ENCODE peak calls at places on chromosomes 7 and 10, in four cellular contexts. One of them, this sample, is unnamed.
A peak's percentile ranks its signal among the peaks of the same experiment; 100 is the strongest.

GRCh38 chr10:13788701-13789447 is 202.1 kb downstream of the PRPF18 start:
- DNase-seq in IMR-90: peak; percentile 68
- DNase-seq in HCT116: no peak
- DNase-seq in DND-41: no peak
- DNase-seq in this sample: peak; percentile 19

GRCh38 chr10:13018171-13018570 is 16.7 kb upstream of the CCDC3 start:
- DNase-seq in IMR-90: peak; percentile 59
- DNase-seq in HCT116: no peak
- DNase-seq in DND-41: no peak
- DNase-seq in this sample: no peak

GRCh38 chr10:80454526-80455460 is 683 bp downstream of the TSPAN14 start:
- DNase-seq in IMR-90: no peak
- DNase-seq in HCT116: no peak
- DNase-seq in DND-41: peak; percentile 41
- DNase-seq in this sample: peak; percentile 52

GRCh38 chr7:5595545-5596045 is 172.0 kb upstream of the TNRC18 start:
- DNase-seq in IMR-90: peak; percentile 76
- DNase-seq in HCT116: no peak
- DNase-seq in DND-41: peak; percentile 17
- DNase-seq in this sample: no peak

GRCh38 chr7:24192053-24192452 is 91.9 kb upstream of the NPY start:
- DNase-seq in IMR-90: peak; percentile 5
- DNase-seq in HCT116: no peak
- DNase-seq in DND-41: no peak
- DNase-seq in this sample: no peak

GRCh38 chr7:152383341-152384234 is 52.2 kb downstream of the KMT2C start:
- DNase-seq in IMR-90: peak; percentile 95
- DNase-seq in HCT116: no peak
- DNase-seq in DND-41: no peak
- DNase-seq in this sample: no peak

GRCh38 chr7:4220011-4220410 is 462.1 kb upstream of the FOXK1 start:
- DNase-seq in IMR-90: no peak
- DNase-seq in HCT116: no peak
- DNase-seq in DND-41: no peak
- DNase-seq in this sample: no peak

GRCh38 chr10:71511206-71511605 is 114.5 kb downstream of the CDH23 start:
- DNase-seq in IMR-90: no peak
- DNase-seq in HCT116: no peak
- DNase-seq in DND-41: no peak
- DNase-seq in this sample: no peak

GRCh38 chr7:157059534-157059933 is 49.1 kb upstream of the MNX1 start:
- DNase-seq in IMR-90: no peak
- DNase-seq in HCT116: no peak
- DNase-seq in DND-41: no peak
- DNase-seq in this sample: no peak

GRCh38 chr7:51029131-51029530 is 246.4 kb upstream of the GRB10 start:
- DNase-seq in IMR-90: no peak
- DNase-seq in HCT116: no peak
- DNase-seq in DND-41: no peak
- DNase-seq in this sample: no peak

GRCh38 chr10:36172054-36172531 is 530.0 kb upstream of the FZD8 start:
- DNase-seq in IMR-90: peak; percentile 71
- DNase-seq in HCT116: no peak
- DNase-seq in DND-41: no peak
- DNase-seq in this sample: no peak

GRCh38 chr10:3125527-3126170 is 46.9 kb downstream of the PITRM1 start:
- DNase-seq in IMR-90: no peak
- DNase-seq in HCT116: no peak
- DNase-seq in DND-41: no peak
- DNase-seq in this sample: no peak

GRCh38 chr7:154623399-154623798 is 379.5 kb downstream of the PAXIP1 start:
- DNase-seq in IMR-90: no peak
- DNase-seq in HCT116: no peak
- DNase-seq in DND-41: no peak
- DNase-seq in this sample: no peak

GRCh38 chr7:144481863-144482262 is 78.4 kb upstream of the NOBOX start:
- DNase-seq in IMR-90: no peak
- DNase-seq in HCT116: no peak
- DNase-seq in DND-41: no peak
- DNase-seq in this sample: no peak

GRCh38 chr10:490891-491571 is 198.4 kb downstream of the DIP2C start:
- DNase-seq in IMR-90: peak; percentile 60
- DNase-seq in HCT116: no peak
- DNase-seq in DND-41: no peak
- DNase-seq in this sample: no peak

GRCh38 chr10:29355436-29355991 is 66.6 kb downstream of the LYZL1 start:
- DNase-seq in IMR-90: no peak
- DNase-seq in HCT116: no peak
- DNase-seq in DND-41: no peak
- DNase-seq in this sample: no peak

GRCh38 chr7:107788662-107789061 is 14.4 kb downstream of the SLC26A3 start:
- DNase-seq in IMR-90: no peak
- DNase-seq in HCT116: no peak
- DNase-seq in DND-41: no peak
- DNase-seq in this sample: peak; percentile 8

GRCh38 chr7:124276005-124276606 is 243.2 kb upstream of the TMEM229A start:
- DNase-seq in IMR-90: peak; percentile 22
- DNase-seq in HCT116: peak; percentile 45
- DNase-seq in DND-41: peak; percentile 34
- DNase-seq in this sample: peak; percentile 33

GRCh38 chr10:4710858-4711257 is 115.1 kb upstream of the AKR1E2 start:
- DNase-seq in IMR-90: no peak
- DNase-seq in HCT116: no peak
- DNase-seq in DND-41: no peak
- DNase-seq in this sample: no peak

GRCh38 chr10:91347529-91347928 is 62.6 kb upstream of the HECTD2 start:
- DNase-seq in IMR-90: peak; percentile 25
- DNase-seq in HCT116: no peak
- DNase-seq in DND-41: no peak
- DNase-seq in this sample: no peak

GRCh38 chr10:122120008-122120744 is 131.2 kb downstream of the TACC2 start:
- DNase-seq in IMR-90: no peak
- DNase-seq in HCT116: no peak
- DNase-seq in DND-41: no peak
- DNase-seq in this sample: no peak

GRCh38 chr10:58348571-58349033 is 13.8 kb downstream of the UBE2D1 start:
- DNase-seq in IMR-90: no peak
- DNase-seq in HCT116: no peak
- DNase-seq in DND-41: no peak
- DNase-seq in this sample: no peak

GRCh38 chr10:57785546-57785945 is 482.1 kb downstream of the IPMK start:
- DNase-seq in IMR-90: no peak
- DNase-seq in HCT116: no peak
- DNase-seq in DND-41: no peak
- DNase-seq in this sample: no peak

GRCh38 chr7:1945558-1945957 is 275.5 kb downstream of the ELFN1 start:
- DNase-seq in IMR-90: no peak
- DNase-seq in HCT116: no peak
- DNase-seq in DND-41: no peak
- DNase-seq in this sample: no peak

GRCh38 chr10:97356318-97356914 is 21.9 kb upstream of the FRAT2 start:
- DNase-seq in IMR-90: no peak
- DNase-seq in HCT116: no peak
- DNase-seq in DND-41: no peak
- DNase-seq in this sample: peak; percentile 53

GRCh38 chr7:91265693-91266066 is 1.4 kb downstream of the FZD1 start:
- DNase-seq in IMR-90: no peak
- DNase-seq in HCT116: no peak
- DNase-seq in DND-41: no peak
- DNase-seq in this sample: no peak

GRCh38 chr10:35448687-35449662 is 112.7 kb downstream of the CCNY start:
- DNase-seq in IMR-90: no peak
- DNase-seq in HCT116: no peak
- DNase-seq in DND-41: no peak
- DNase-seq in this sample: no peak

GRCh38 chr10:12187321-12187905 is 8.3 kb downstream of the NUDT5 start:
- DNase-seq in IMR-90: no peak
- DNase-seq in HCT116: no peak
- DNase-seq in DND-41: no peak
- DNase-seq in this sample: no peak

GRCh38 chr7:135980665-135981180 is 3.6 kb upstream of the MTPN start:
- DNase-seq in IMR-90: peak; percentile 39
- DNase-seq in HCT116: no peak
- DNase-seq in DND-41: peak; percentile 77
- DNase-seq in this sample: peak; percentile 82

GRCh38 chr7:128922496-128923410 is 12.2 kb upstream of the KCP start:
- DNase-seq in IMR-90: no peak
- DNase-seq in HCT116: no peak
- DNase-seq in DND-41: no peak
- DNase-seq in this sample: no peak

GRCh38 chr7:26598867-26599266 is 265.5 kb downstream of the SKAP2 start:
- DNase-seq in IMR-90: no peak
- DNase-seq in HCT116: no peak
- DNase-seq in DND-41: no peak
- DNase-seq in this sample: no peak

GRCh38 chr7:38195804-38196595 is 18.0 kb downstream of the STARD3NL start:
- DNase-seq in IMR-90: peak; percentile 47
- DNase-seq in HCT116: no peak
- DNase-seq in DND-41: no peak
- DNase-seq in this sample: no peak

GRCh38 chr7:831596-832291 is 532 bp upstream of the SUN1 start:
- DNase-seq in IMR-90: peak; percentile 94
- DNase-seq in HCT116: peak; percentile 83
- DNase-seq in DND-41: no peak
- DNase-seq in this sample: no peak

GRCh38 chr10:102452672-102453340 is 1.5 kb upstream of the C10orf95 start:
- DNase-seq in IMR-90: peak; percentile 85
- DNase-seq in HCT116: peak; percentile 69
- DNase-seq in DND-41: no peak
- DNase-seq in this sample: no peak

GRCh38 chr10:112120491-112120890 is 63.1 kb downstream of the GPAM start:
- DNase-seq in IMR-90: no peak
- DNase-seq in HCT116: no peak
- DNase-seq in DND-41: no peak
- DNase-seq in this sample: no peak

GRCh38 chr10:119859422-119860258 is 13.0 kb downstream of the MCMBP start:
- DNase-seq in IMR-90: peak; percentile 69
- DNase-seq in HCT116: peak; percentile 59
- DNase-seq in DND-41: no peak
- DNase-seq in this sample: peak; percentile 63

GRCh38 chr7:37901236-37901827 is 15.3 kb downstream of the SFRP4 start:
- DNase-seq in IMR-90: peak; percentile 15
- DNase-seq in HCT116: peak; percentile 13
- DNase-seq in DND-41: no peak
- DNase-seq in this sample: peak; percentile 39

GRCh38 chr10:108358912-108359311 is 1194.4 kb upstream of the SORCS1 start:
- DNase-seq in IMR-90: peak; percentile 82
- DNase-seq in HCT116: no peak
- DNase-seq in DND-41: no peak
- DNase-seq in this sample: no peak
- TF ChIP-seq CTCF in IMR-90: peak; percentile 12
- TF ChIP-seq CTCF in HCT116: no peak
- TF ChIP-seq CTCF in DND-41: no peak
- TF ChIP-seq CTCF in this sample: peak; percentile 18

GRCh38 chr7:31890198-31890597 is 180.0 kb downstream of the PDE1C start:
- DNase-seq in IMR-90: peak; percentile 33
- DNase-seq in HCT116: no peak
- DNase-seq in DND-41: no peak
- DNase-seq in this sample: no peak
- H3K4me2 ChIP-seq in IMR-90: peak overlapping the region; percentile 76
- H3K4me2 ChIP-seq in HCT116: no peak overlapping the region
- H3K4me2 ChIP-seq in DND-41: no peak overlapping the region
- H3K4me2 ChIP-seq in this sample: no peak overlapping the region

DNA sequence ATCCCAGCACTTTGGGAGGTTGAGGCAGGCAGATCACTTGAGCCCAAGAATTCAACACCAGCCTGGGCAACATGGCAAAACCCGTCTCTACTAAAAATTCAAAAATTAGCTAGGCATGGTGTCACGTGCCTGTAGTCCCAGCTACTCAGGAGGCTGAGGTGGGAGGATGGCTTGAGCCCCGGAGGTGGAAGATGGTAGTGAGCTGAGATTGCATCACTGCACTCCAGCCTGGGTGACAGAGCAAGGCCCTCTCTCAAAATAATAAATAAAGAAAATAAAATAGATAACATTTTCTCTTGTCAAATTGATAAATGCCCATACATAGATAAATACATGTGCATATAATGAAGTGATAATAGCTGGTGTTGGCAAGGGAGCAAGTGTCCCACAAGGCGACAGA is 33.3 kb upstream of the DLG5 start:
- DNase-seq in IMR-90: no peak
- DNase-seq in HCT116: no peak
- DNase-seq in DND-41: no peak
- DNase-seq in this sample: no peak
- TF ChIP-seq CTCF in IMR-90: no peak
- TF ChIP-seq CTCF in HCT116: no peak
- TF ChIP-seq CTCF in DND-41: no peak
- TF ChIP-seq CTCF in this sample: no peak

DNA sequence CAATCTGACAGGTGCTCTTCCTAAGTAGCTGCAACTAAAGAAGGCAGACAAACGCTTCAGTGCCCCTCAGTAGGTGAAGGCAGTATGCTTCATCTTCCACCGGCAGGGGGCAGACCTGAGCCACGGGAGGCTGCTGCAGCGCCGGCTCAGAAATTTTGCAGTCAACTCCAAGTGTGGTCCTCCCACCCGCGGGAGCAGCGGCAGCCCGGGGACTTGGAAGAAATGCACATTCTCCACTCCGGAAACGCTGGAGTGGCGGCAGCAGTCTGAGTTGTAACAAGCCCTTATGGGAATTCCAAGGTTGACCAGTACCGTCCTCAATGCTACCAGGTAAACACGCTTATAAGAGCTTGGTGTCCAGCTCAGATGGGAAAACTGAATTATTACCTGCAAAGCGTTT is 3.4 kb downstream of the IGFBP3 start:
- DNase-seq in IMR-90: peak; percentile 64
- DNase-seq in HCT116: no peak
- DNase-seq in DND-41: peak; percentile 74
- DNase-seq in this sample: peak; percentile 67
- H3K4me2 ChIP-seq in IMR-90: peak overlapping the region; percentile 62
- H3K4me2 ChIP-seq in HCT116: peak overlapping the region; percentile 46
- H3K4me2 ChIP-seq in DND-41: no peak overlapping the region
- H3K4me2 ChIP-seq in this sample: peak overlapping the region; percentile 16

GRCh38 chr10:34024708-34025425 is 690.4 kb upstream of the NRP1 start:
- DNase-seq in IMR-90: no peak
- DNase-seq in HCT116: peak; percentile 29
- DNase-seq in DND-41: peak; percentile 6
- DNase-seq in this sample: no peak
- TF ChIP-seq CTCF in IMR-90: no peak
- TF ChIP-seq CTCF in HCT116: no peak
- TF ChIP-seq CTCF in DND-41: peak; percentile 14
- TF ChIP-seq CTCF in this sample: no peak